ENCODE peak calls at places on chromosomes 7 and 10, in four cellular contexts. Z, M, H and B are unnamed samples.

GRCh38 chr7:95264225-95264927 is 60.0 kb downstream of the PON1 start:
- DNase-seq in Z (no peak), H (no peak), M (no peak), B (no peak)

GRCh38 chr7:151802469-151802846 is 74.5 kb downstream of the PRKAG2 start:
- DNase-seq in Z (peak), H (no peak), M (no peak), B (no peak)

GRCh38 chr7:137657476-137658193 is 189.1 kb downstream of the DGKI start:
- DNase-seq in Z (no peak), H (no peak), M (no peak), B (no peak)

GRCh38 chr7:24889611-24890010 is 90.4 kb downstream of the OSBPL3 start:
- DNase-seq in H (no peak), M (no peak), Z (no peak), B (no peak)

GRCh38 chr7:44750424-44750823 is 1.8 kb downstream of the ZMIZ2 start:
- DNase-seq in Z (no peak), H (no peak), M (no peak), B (no peak)

GRCh38 chr10:97408496-97408992 is 7.4 kb upstream of the RRP12 start:
- DNase-seq in Z (peak), M (no peak), H (no peak), B (no peak)

GRCh38 chr7:69781412-69781846 is 183.2 kb downstream of the AUTS2 start:
- DNase-seq in H (no peak), M (no peak), Z (no peak), B (no peak)

GRCh38 chr10:3132036-3133025 is 40.3 kb downstream of the PITRM1 start:
- DNase-seq in M (no peak), H (no peak), Z (no peak), B (no peak)

GRCh38 chr10:119441921-119442757 is 100.4 kb downstream of the RGS10 start:
- DNase-seq in H (no peak), M (no peak), Z (no peak), B (no peak)

GRCh38 chr7:93923291-93923690 is 1.8 kb downstream of the GNG11 start:
- DNase-seq in M (no peak), H (no peak), Z (no peak), B (no peak)

GRCh38 chr7:87628780-87629569 is 777 bp downstream of the RUNDC3B start:
- DNase-seq in H (peak), Z (peak), M (peak), B (no peak)